ENCODE peak calls at places on chromosome 1, in ten cellular contexts. One of them, this sample, is unnamed. For H3K36me3, the result is how much of the 10 kb centered on the place peaks cover.

GRCh38 chr1:95380909-95381308 is 146.9 kb downstream of the RWDD3 start:
- DNase-seq in H7: no peak
- DNase-seq in GM06990: no peak
- DNase-seq in GM23338: no peak
- DNase-seq in heart right ventricle: no peak
- DNase-seq in left ventricle myocardium inferior: no peak
- DNase-seq in effector memory CD4-positive, alpha-beta T cell: no peak
- DNase-seq in mammary epithelial cell: no peak
- DNase-seq in astrocyte: no peak
- DNase-seq in neuronal stem cell: no peak
- DNase-seq in this sample: no peak

GRCh38 chr1:42815938-42816599 is 853 bp upstream of the ERMAP start:
- DNase-seq in H7: no peak
- DNase-seq in GM06990: peak
- DNase-seq in GM23338: no peak
- DNase-seq in heart right ventricle: no peak
- DNase-seq in left ventricle myocardium inferior: no peak
- DNase-seq in effector memory CD4-positive, alpha-beta T cell: no peak
- DNase-seq in mammary epithelial cell: peak
- DNase-seq in astrocyte: no peak
- DNase-seq in neuronal stem cell: peak
- DNase-seq in this sample: no peak

GRCh38 chr1:86537928-86538695 is 8.8 kb upstream of the CLCA4 start:
- DNase-seq in H7: no peak
- DNase-seq in GM06990: no peak
- DNase-seq in GM23338: no peak
- DNase-seq in heart right ventricle: no peak
- DNase-seq in left ventricle myocardium inferior: no peak
- DNase-seq in effector memory CD4-positive, alpha-beta T cell: no peak
- DNase-seq in mammary epithelial cell: no peak
- DNase-seq in astrocyte: peak
- DNase-seq in neuronal stem cell: no peak
- DNase-seq in this sample: no peak

GRCh38 chr1:209080170-209080781 is 503.2 kb upstream of the CAMK1G start:
- DNase-seq in H7: no peak
- DNase-seq in GM06990: no peak
- DNase-seq in GM23338: no peak
- DNase-seq in heart right ventricle: no peak
- DNase-seq in left ventricle myocardium inferior: no peak
- DNase-seq in effector memory CD4-positive, alpha-beta T cell: no peak
- DNase-seq in mammary epithelial cell: peak
- DNase-seq in astrocyte: peak
- DNase-seq in neuronal stem cell: no peak
- DNase-seq in this sample: no peak

GRCh38 chr1:147556643-147557042 is 15.3 kb downstream of the BCL9 start:
- DNase-seq in H7: no peak
- DNase-seq in GM06990: no peak
- DNase-seq in GM23338: no peak
- DNase-seq in heart right ventricle: no peak
- DNase-seq in left ventricle myocardium inferior: no peak
- DNase-seq in effector memory CD4-positive, alpha-beta T cell: no peak
- DNase-seq in mammary epithelial cell: no peak
- DNase-seq in astrocyte: no peak
- DNase-seq in neuronal stem cell: no peak
- DNase-seq in this sample: no peak

GRCh38 chr1:111976332-111976731 is 13.1 kb downstream of the KCND3 start:
- DNase-seq in H7: no peak
- DNase-seq in GM06990: no peak
- DNase-seq in GM23338: no peak
- DNase-seq in heart right ventricle: no peak
- DNase-seq in left ventricle myocardium inferior: no peak
- DNase-seq in effector memory CD4-positive, alpha-beta T cell: no peak
- DNase-seq in mammary epithelial cell: peak
- DNase-seq in astrocyte: no peak
- DNase-seq in neuronal stem cell: no peak
- DNase-seq in this sample: peak

GRCh38 chr1:88194542-88194941 is 489.5 kb upstream of the PKN2 start:
- DNase-seq in H7: no peak
- DNase-seq in GM06990: no peak
- DNase-seq in GM23338: no peak
- DNase-seq in heart right ventricle: no peak
- DNase-seq in left ventricle myocardium inferior: no peak
- DNase-seq in effector memory CD4-positive, alpha-beta T cell: no peak
- DNase-seq in mammary epithelial cell: no peak
- DNase-seq in astrocyte: no peak
- DNase-seq in neuronal stem cell: no peak
- DNase-seq in this sample: no peak

GRCh38 chr1:2204384-2205190 is 10.0 kb upstream of the FAAP20 start:
- DNase-seq in H7: peak
- DNase-seq in GM06990: peak
- DNase-seq in GM23338: peak
- DNase-seq in heart right ventricle: peak
- DNase-seq in left ventricle myocardium inferior: peak
- DNase-seq in effector memory CD4-positive, alpha-beta T cell: no peak
- DNase-seq in mammary epithelial cell: no peak
- DNase-seq in astrocyte: peak
- DNase-seq in neuronal stem cell: peak
- DNase-seq in this sample: no peak

GRCh38 chr1:107523736-107524135 is 382.9 kb downstream of the NTNG1 start:
- DNase-seq in H7: peak
- DNase-seq in GM06990: no peak
- DNase-seq in GM23338: no peak
- DNase-seq in heart right ventricle: no peak
- DNase-seq in left ventricle myocardium inferior: no peak
- DNase-seq in effector memory CD4-positive, alpha-beta T cell: no peak
- DNase-seq in mammary epithelial cell: no peak
- DNase-seq in astrocyte: no peak
- DNase-seq in neuronal stem cell: peak
- DNase-seq in this sample: no peak

GRCh38 chr1:18199462-18199861 is 91.9 kb downstream of the IGSF21 start:
- DNase-seq in H7: peak
- DNase-seq in GM06990: no peak
- DNase-seq in GM23338: peak
- DNase-seq in heart right ventricle: no peak
- DNase-seq in left ventricle myocardium inferior: no peak
- DNase-seq in effector memory CD4-positive, alpha-beta T cell: no peak
- DNase-seq in mammary epithelial cell: no peak
- DNase-seq in astrocyte: no peak
- DNase-seq in neuronal stem cell: peak
- DNase-seq in this sample: no peak

GRCh38 chr1:180923024-180923841 is 10.5 kb downstream of the KIAA1614 start:
- DNase-seq in H7: peak
- DNase-seq in GM06990: no peak
- DNase-seq in GM23338: peak
- DNase-seq in heart right ventricle: peak
- DNase-seq in left ventricle myocardium inferior: no peak
- DNase-seq in effector memory CD4-positive, alpha-beta T cell: no peak
- DNase-seq in mammary epithelial cell: peak
- DNase-seq in astrocyte: peak
- DNase-seq in neuronal stem cell: peak
- DNase-seq in this sample: no peak

GRCh38 chr1:27556435-27556780 is 47.5 kb downstream of the AHDC1 start:
- DNase-seq in H7: no peak
- DNase-seq in GM06990: no peak
- DNase-seq in GM23338: no peak
- DNase-seq in heart right ventricle: no peak
- DNase-seq in left ventricle myocardium inferior: no peak
- DNase-seq in effector memory CD4-positive, alpha-beta T cell: no peak
- DNase-seq in mammary epithelial cell: no peak
- DNase-seq in astrocyte: no peak
- DNase-seq in neuronal stem cell: no peak
- DNase-seq in this sample: no peak

GRCh38 chr1:109877320-109877771 is 33.3 kb upstream of the CSF1 start:
- DNase-seq in H7: peak
- DNase-seq in GM06990: no peak
- DNase-seq in GM23338: peak
- DNase-seq in heart right ventricle: peak
- DNase-seq in left ventricle myocardium inferior: peak
- DNase-seq in effector memory CD4-positive, alpha-beta T cell: no peak
- DNase-seq in mammary epithelial cell: peak
- DNase-seq in astrocyte: peak
- DNase-seq in neuronal stem cell: peak
- DNase-seq in this sample: no peak

GRCh38 chr1:246142320-246142893 is 364.7 kb downstream of the SMYD3 start:
- DNase-seq in H7: no peak
- DNase-seq in GM06990: no peak
- DNase-seq in GM23338: no peak
- DNase-seq in heart right ventricle: no peak
- DNase-seq in left ventricle myocardium inferior: no peak
- DNase-seq in effector memory CD4-positive, alpha-beta T cell: no peak
- DNase-seq in mammary epithelial cell: peak
- DNase-seq in astrocyte: peak
- DNase-seq in neuronal stem cell: no peak
- DNase-seq in this sample: no peak

GRCh38 chr1:2347409-2347785 is 44.0 kb downstream of the MORN1 start:
- DNase-seq in H7: no peak
- DNase-seq in GM06990: no peak
- DNase-seq in GM23338: no peak
- DNase-seq in heart right ventricle: peak
- DNase-seq in left ventricle myocardium inferior: peak
- DNase-seq in effector memory CD4-positive, alpha-beta T cell: no peak
- DNase-seq in mammary epithelial cell: no peak
- DNase-seq in astrocyte: no peak
- DNase-seq in neuronal stem cell: no peak
- DNase-seq in this sample: no peak

GRCh38 chr1:9629445-9630201 is 21.9 kb upstream of the PIK3CD start:
- DNase-seq in H7: peak
- DNase-seq in GM06990: peak
- DNase-seq in GM23338: no peak
- DNase-seq in heart right ventricle: peak
- DNase-seq in left ventricle myocardium inferior: peak
- DNase-seq in effector memory CD4-positive, alpha-beta T cell: peak
- DNase-seq in mammary epithelial cell: no peak
- DNase-seq in astrocyte: no peak
- DNase-seq in neuronal stem cell: no peak
- DNase-seq in this sample: no peak

GRCh38 chr1:29114654-29115053 is 9.0 kb downstream of the TMEM200B start:
- DNase-seq in H7: no peak
- DNase-seq in GM06990: no peak
- DNase-seq in GM23338: no peak
- DNase-seq in heart right ventricle: no peak
- DNase-seq in left ventricle myocardium inferior: no peak
- DNase-seq in effector memory CD4-positive, alpha-beta T cell: no peak
- DNase-seq in mammary epithelial cell: no peak
- DNase-seq in astrocyte: no peak
- DNase-seq in neuronal stem cell: no peak
- DNase-seq in this sample: no peak
- H3K36me3 ChIP-seq in H7: under half
- H3K36me3 ChIP-seq in GM06990: under half
- H3K36me3 ChIP-seq in GM23338: under half
- H3K36me3 ChIP-seq in heart right ventricle: under half
- H3K36me3 ChIP-seq in left ventricle myocardium inferior: under half
- H3K36me3 ChIP-seq in effector memory CD4-positive, alpha-beta T cell: half or more
- H3K36me3 ChIP-seq in mammary epithelial cell: under half
- H3K36me3 ChIP-seq in astrocyte: under half
- H3K36me3 ChIP-seq in neuronal stem cell: half or more
- H3K36me3 ChIP-seq in this sample: under half

DNA sequence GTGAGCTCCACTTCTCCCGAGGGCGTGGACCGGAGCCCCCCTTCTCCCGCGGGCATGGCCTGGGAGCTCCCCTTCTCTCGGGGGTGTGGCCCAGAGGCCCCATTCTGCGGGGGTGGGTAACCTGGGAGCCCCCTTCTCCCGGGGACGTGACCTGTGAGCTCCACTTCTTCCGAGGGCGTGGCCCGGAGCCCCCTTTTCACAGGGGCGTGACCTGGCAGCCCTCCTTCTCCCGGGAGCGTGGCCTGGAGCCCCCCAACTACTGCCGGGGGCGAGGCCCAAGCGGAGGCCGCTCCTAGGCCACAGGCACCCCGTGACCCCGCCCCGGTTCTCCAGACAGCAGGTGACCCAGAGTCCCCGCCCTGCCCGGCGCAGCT is 309 bp downstream of the C1orf174 start:
- DNase-seq in H7: peak
- DNase-seq in GM06990: no peak
- DNase-seq in GM23338: peak
- DNase-seq in heart right ventricle: no peak
- DNase-seq in left ventricle myocardium inferior: peak
- DNase-seq in effector memory CD4-positive, alpha-beta T cell: no peak
- DNase-seq in mammary epithelial cell: no peak
- DNase-seq in astrocyte: no peak
- DNase-seq in neuronal stem cell: no peak
- DNase-seq in this sample: no peak
- H3K36me3 ChIP-seq in H7: under half
- H3K36me3 ChIP-seq in GM06990: under half
- H3K36me3 ChIP-seq in GM23338: under half
- H3K36me3 ChIP-seq in heart right ventricle: under half
- H3K36me3 ChIP-seq in left ventricle myocardium inferior: under half
- H3K36me3 ChIP-seq in effector memory CD4-positive, alpha-beta T cell: under half
- H3K36me3 ChIP-seq in mammary epithelial cell: under half
- H3K36me3 ChIP-seq in astrocyte: under half
- H3K36me3 ChIP-seq in neuronal stem cell: under half
- H3K36me3 ChIP-seq in this sample: under half

GRCh38 chr1:201813226-201813625 is 15.7 kb upstream of the IPO9 start:
- DNase-seq in H7: no peak
- DNase-seq in GM06990: no peak
- DNase-seq in GM23338: no peak
- DNase-seq in heart right ventricle: no peak
- DNase-seq in left ventricle myocardium inferior: no peak
- DNase-seq in effector memory CD4-positive, alpha-beta T cell: no peak
- DNase-seq in mammary epithelial cell: no peak
- DNase-seq in astrocyte: no peak
- DNase-seq in neuronal stem cell: no peak
- DNase-seq in this sample: no peak
- H3K36me3 ChIP-seq in H7: under half
- H3K36me3 ChIP-seq in GM06990: under half
- H3K36me3 ChIP-seq in GM23338: under half
- H3K36me3 ChIP-seq in heart right ventricle: half or more
- H3K36me3 ChIP-seq in left ventricle myocardium inferior: half or more
- H3K36me3 ChIP-seq in effector memory CD4-positive, alpha-beta T cell: under half
- H3K36me3 ChIP-seq in mammary epithelial cell: half or more
- H3K36me3 ChIP-seq in astrocyte: half or more
- H3K36me3 ChIP-seq in neuronal stem cell: half or more
- H3K36me3 ChIP-seq in this sample: under half

DNA sequence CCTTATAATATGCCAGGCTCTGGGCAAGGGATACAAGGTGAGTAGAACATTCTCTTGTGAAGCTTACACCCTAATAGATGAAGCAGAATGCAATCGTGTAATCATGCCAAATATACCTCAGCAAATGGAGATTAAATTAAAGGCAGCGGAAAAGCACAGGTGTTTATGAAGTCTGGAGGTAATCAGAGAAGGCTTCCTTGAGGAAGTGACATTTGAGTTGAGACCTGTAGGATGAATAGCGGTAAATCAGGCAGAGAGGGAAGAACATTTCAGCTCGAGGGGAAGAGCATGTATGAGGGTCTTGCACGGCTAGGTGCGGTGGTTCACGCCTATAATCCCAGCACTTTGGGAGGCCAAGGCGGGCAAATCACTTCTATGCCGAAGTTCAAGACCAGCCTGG is 13.5 kb downstream of the E2F2 start:
- DNase-seq in H7: no peak
- DNase-seq in GM06990: no peak
- DNase-seq in GM23338: no peak
- DNase-seq in heart right ventricle: no peak
- DNase-seq in left ventricle myocardium inferior: no peak
- DNase-seq in effector memory CD4-positive, alpha-beta T cell: no peak
- DNase-seq in mammary epithelial cell: no peak
- DNase-seq in astrocyte: no peak
- DNase-seq in neuronal stem cell: no peak
- DNase-seq in this sample: no peak
- H3K36me3 ChIP-seq in H7: under half
- H3K36me3 ChIP-seq in GM06990: under half
- H3K36me3 ChIP-seq in GM23338: under half
- H3K36me3 ChIP-seq in heart right ventricle: under half
- H3K36me3 ChIP-seq in left ventricle myocardium inferior: under half
- H3K36me3 ChIP-seq in effector memory CD4-positive, alpha-beta T cell: under half
- H3K36me3 ChIP-seq in mammary epithelial cell: under half
- H3K36me3 ChIP-seq in astrocyte: under half
- H3K36me3 ChIP-seq in neuronal stem cell: half or more
- H3K36me3 ChIP-seq in this sample: under half